ENCODE peak calls at places on chromosome 19, in ten cellular contexts. One of them, this sample, is unnamed.

GRCh38 chr19:45884682-45885555 is 1.0 kb downstream of the IRF2BP1 start:
- DNase-seq in activated naive CD4-positive, alpha-beta T cell treated with anti-CD3 and anti-CD28 coated beads, Interleukin-2, amount 50 U/mL, for 16 hours: peak; percentile 29
- DNase-seq in thyroid gland: no peak
- DNase-seq in GM13977: peak; percentile 67
- DNase-seq in GOT3: no peak
- DNase-seq in Peyer's patch: no peak
- DNase-seq in hepatic stellate cell: no peak
- DNase-seq in activated gamma-delta T cell treated with anti-CD3 and anti-CD28 coated beads, Interleukin-2, amount 50 U/mL, for 16 hours: no peak
- DNase-seq in LHCN-M2: no peak
- DNase-seq in T-helper 1 cell: no peak
- DNase-seq in this sample: peak; percentile 10

GRCh38 chr19:2385053-2385721 is 25.1 kb downstream of the TMPRSS9 start:
- DNase-seq in hepatic stellate cell: peak; percentile 65
- DNase-seq in activated naive CD4-positive, alpha-beta T cell treated with anti-CD3 and anti-CD28 coated beads, Interleukin-2, amount 50 U/mL, for 16 hours: no peak
- DNase-seq in thyroid gland: no peak
- DNase-seq in Peyer's patch: peak; percentile 75
- DNase-seq in T-helper 1 cell: no peak
- DNase-seq in GOT3: no peak
- DNase-seq in activated gamma-delta T cell treated with anti-CD3 and anti-CD28 coated beads, Interleukin-2, amount 50 U/mL, for 16 hours: no peak
- DNase-seq in LHCN-M2: peak; percentile 86
- DNase-seq in GM13977: peak; percentile 65
- DNase-seq in this sample: no peak

GRCh38 chr19:19860756-19861390 is 4.8 kb upstream of the ZNF253 start:
- DNase-seq in T-helper 1 cell: peak; percentile 50
- DNase-seq in GOT3: no peak
- DNase-seq in GM13977: no peak
- DNase-seq in activated naive CD4-positive, alpha-beta T cell treated with anti-CD3 and anti-CD28 coated beads, Interleukin-2, amount 50 U/mL, for 16 hours: peak; percentile 43
- DNase-seq in thyroid gland: no peak
- DNase-seq in activated gamma-delta T cell treated with anti-CD3 and anti-CD28 coated beads, Interleukin-2, amount 50 U/mL, for 16 hours: peak; percentile 34
- DNase-seq in Peyer's patch: peak; percentile 73
- DNase-seq in LHCN-M2: no peak
- DNase-seq in hepatic stellate cell: no peak
- DNase-seq in this sample: no peak

GRCh38 chr19:40542197-40542859 is 34.3 kb upstream of the SHKBP1 start:
- DNase-seq in T-helper 1 cell: no peak
- DNase-seq in activated gamma-delta T cell treated with anti-CD3 and anti-CD28 coated beads, Interleukin-2, amount 50 U/mL, for 16 hours: no peak
- DNase-seq in thyroid gland: no peak
- DNase-seq in hepatic stellate cell: peak; percentile 72
- DNase-seq in LHCN-M2: peak; percentile 49
- DNase-seq in GM13977: no peak
- DNase-seq in Peyer's patch: peak; percentile 58
- DNase-seq in activated naive CD4-positive, alpha-beta T cell treated with anti-CD3 and anti-CD28 coated beads, Interleukin-2, amount 50 U/mL, for 16 hours: no peak
- DNase-seq in GOT3: no peak
- DNase-seq in this sample: peak; percentile 77

GRCh38 chr19:31534231-31534630 is 185.0 kb upstream of the TSHZ3 start:
- DNase-seq in LHCN-M2: no peak
- DNase-seq in hepatic stellate cell: no peak
- DNase-seq in GM13977: no peak
- DNase-seq in T-helper 1 cell: no peak
- DNase-seq in Peyer's patch: no peak
- DNase-seq in thyroid gland: no peak
- DNase-seq in GOT3: no peak
- DNase-seq in activated naive CD4-positive, alpha-beta T cell treated with anti-CD3 and anti-CD28 coated beads, Interleukin-2, amount 50 U/mL, for 16 hours: no peak
- DNase-seq in activated gamma-delta T cell treated with anti-CD3 and anti-CD28 coated beads, Interleukin-2, amount 50 U/mL, for 16 hours: no peak
- DNase-seq in this sample: no peak

GRCh38 chr19:46958542-46958941 is 61.1 kb upstream of the NPAS1 start:
- DNase-seq in activated naive CD4-positive, alpha-beta T cell treated with anti-CD3 and anti-CD28 coated beads, Interleukin-2, amount 50 U/mL, for 16 hours: no peak
- DNase-seq in thyroid gland: no peak
- DNase-seq in hepatic stellate cell: no peak
- DNase-seq in GOT3: no peak
- DNase-seq in activated gamma-delta T cell treated with anti-CD3 and anti-CD28 coated beads, Interleukin-2, amount 50 U/mL, for 16 hours: no peak
- DNase-seq in GM13977: no peak
- DNase-seq in Peyer's patch: no peak
- DNase-seq in LHCN-M2: peak; percentile 93
- DNase-seq in T-helper 1 cell: peak; percentile 45
- DNase-seq in this sample: no peak

GRCh38 chr19:2993579-2993978 is 16.2 kb downstream of the TLE6 start:
- DNase-seq in T-helper 1 cell: no peak
- DNase-seq in Peyer's patch: no peak
- DNase-seq in activated gamma-delta T cell treated with anti-CD3 and anti-CD28 coated beads, Interleukin-2, amount 50 U/mL, for 16 hours: no peak
- DNase-seq in thyroid gland: no peak
- DNase-seq in GM13977: no peak
- DNase-seq in GOT3: no peak
- DNase-seq in LHCN-M2: no peak
- DNase-seq in activated naive CD4-positive, alpha-beta T cell treated with anti-CD3 and anti-CD28 coated beads, Interleukin-2, amount 50 U/mL, for 16 hours: no peak
- DNase-seq in hepatic stellate cell: no peak
- DNase-seq in this sample: no peak

GRCh38 chr19:48169585-48169973 is 565 bp downstream of the LIG1 start:
- DNase-seq in activated gamma-delta T cell treated with anti-CD3 and anti-CD28 coated beads, Interleukin-2, amount 50 U/mL, for 16 hours: peak; percentile 89
- DNase-seq in thyroid gland: peak; percentile 74
- DNase-seq in T-helper 1 cell: peak; percentile 79
- DNase-seq in GOT3: no peak
- DNase-seq in Peyer's patch: peak; percentile 95
- DNase-seq in LHCN-M2: peak; percentile 52
- DNase-seq in GM13977: peak; percentile 95
- DNase-seq in activated naive CD4-positive, alpha-beta T cell treated with anti-CD3 and anti-CD28 coated beads, Interleukin-2, amount 50 U/mL, for 16 hours: peak; percentile 85
- DNase-seq in hepatic stellate cell: peak; percentile 82
- DNase-seq in this sample: peak; percentile 67

GRCh38 chr19:2540646-2541454 is 64.9 kb downstream of the GADD45B start:
- DNase-seq in LHCN-M2: peak; percentile 96
- DNase-seq in GM13977: no peak
- DNase-seq in T-helper 1 cell: no peak
- DNase-seq in GOT3: peak; percentile 77
- DNase-seq in hepatic stellate cell: peak; percentile 96
- DNase-seq in Peyer's patch: peak; percentile 90
- DNase-seq in activated gamma-delta T cell treated with anti-CD3 and anti-CD28 coated beads, Interleukin-2, amount 50 U/mL, for 16 hours: no peak
- DNase-seq in thyroid gland: peak; percentile 99
- DNase-seq in activated naive CD4-positive, alpha-beta T cell treated with anti-CD3 and anti-CD28 coated beads, Interleukin-2, amount 50 U/mL, for 16 hours: no peak
- DNase-seq in this sample: no peak

GRCh38 chr19:58325623-58326022 is 1.2 kb upstream of the ZSCAN22 start:
- DNase-seq in Peyer's patch: no peak
- DNase-seq in activated gamma-delta T cell treated with anti-CD3 and anti-CD28 coated beads, Interleukin-2, amount 50 U/mL, for 16 hours: no peak
- DNase-seq in GM13977: no peak
- DNase-seq in GOT3: no peak
- DNase-seq in thyroid gland: no peak
- DNase-seq in activated naive CD4-positive, alpha-beta T cell treated with anti-CD3 and anti-CD28 coated beads, Interleukin-2, amount 50 U/mL, for 16 hours: no peak
- DNase-seq in hepatic stellate cell: no peak
- DNase-seq in T-helper 1 cell: no peak
- DNase-seq in LHCN-M2: peak; percentile 34
- DNase-seq in this sample: no peak

GRCh38 chr19:15180451-15181390 is 20.1 kb downstream of the NOTCH3 start:
- DNase-seq in hepatic stellate cell: no peak
- DNase-seq in activated gamma-delta T cell treated with anti-CD3 and anti-CD28 coated beads, Interleukin-2, amount 50 U/mL, for 16 hours: no peak
- DNase-seq in LHCN-M2: no peak
- DNase-seq in Peyer's patch: peak; percentile 72
- DNase-seq in T-helper 1 cell: no peak
- DNase-seq in GOT3: no peak
- DNase-seq in thyroid gland: no peak
- DNase-seq in GM13977: no peak
- DNase-seq in activated naive CD4-positive, alpha-beta T cell treated with anti-CD3 and anti-CD28 coated beads, Interleukin-2, amount 50 U/mL, for 16 hours: no peak
- DNase-seq in this sample: peak; percentile 85

GRCh38 chr19:57664269-57665127 is 4.2 kb upstream of the ZSCAN4 start:
- DNase-seq in Peyer's patch: peak; percentile 45
- DNase-seq in T-helper 1 cell: no peak
- DNase-seq in activated naive CD4-positive, alpha-beta T cell treated with anti-CD3 and anti-CD28 coated beads, Interleukin-2, amount 50 U/mL, for 16 hours: no peak
- DNase-seq in LHCN-M2: peak; percentile 64
- DNase-seq in GOT3: no peak
- DNase-seq in GM13977: peak; percentile 42
- DNase-seq in activated gamma-delta T cell treated with anti-CD3 and anti-CD28 coated beads, Interleukin-2, amount 50 U/mL, for 16 hours: no peak
- DNase-seq in hepatic stellate cell: peak; percentile 49
- DNase-seq in thyroid gland: peak; percentile 72
- DNase-seq in this sample: peak; percentile 13

GRCh38 chr19:12495002-12495802 is 10.6 kb upstream of the ZNF709 start:
- DNase-seq in GM13977: peak; percentile 89
- DNase-seq in T-helper 1 cell: peak; percentile 90
- DNase-seq in activated gamma-delta T cell treated with anti-CD3 and anti-CD28 coated beads, Interleukin-2, amount 50 U/mL, for 16 hours: peak; percentile 89
- DNase-seq in thyroid gland: peak; percentile 97
- DNase-seq in hepatic stellate cell: peak; percentile 92
- DNase-seq in Peyer's patch: peak; percentile 99
- DNase-seq in LHCN-M2: peak; percentile 83
- DNase-seq in activated naive CD4-positive, alpha-beta T cell treated with anti-CD3 and anti-CD28 coated beads, Interleukin-2, amount 50 U/mL, for 16 hours: peak; percentile 96
- DNase-seq in GOT3: peak; percentile 58
- DNase-seq in this sample: peak; percentile 96

GRCh38 chr19:44112802-44113137 is 429 bp upstream of the ZNF225 start:
- DNase-seq in Peyer's patch: no peak
- DNase-seq in T-helper 1 cell: no peak
- DNase-seq in activated gamma-delta T cell treated with anti-CD3 and anti-CD28 coated beads, Interleukin-2, amount 50 U/mL, for 16 hours: no peak
- DNase-seq in hepatic stellate cell: no peak
- DNase-seq in thyroid gland: no peak
- DNase-seq in activated naive CD4-positive, alpha-beta T cell treated with anti-CD3 and anti-CD28 coated beads, Interleukin-2, amount 50 U/mL, for 16 hours: no peak
- DNase-seq in GM13977: peak; percentile 8
- DNase-seq in LHCN-M2: no peak
- DNase-seq in GOT3: no peak
- DNase-seq in this sample: no peak

This sample was measured in DMS79.